ENCODE peak calls at places on chromosome 6, in five cellular contexts. U is PC-3, E is breast epithelium, F is ovary, B is IMR-90. Z is an unnamed sample.

GRCh38 chr6:37940074-37940847 is 120.7 kb downstream of the ZFAND3 start:
- DNase-seq in B (peak; percentile 75), E (no peak), F (no peak), U (no peak), Z (peak; percentile 61)

GRCh38 chr6:157952751-157953479 is 28.7 kb upstream of the SYNJ2 start:
- DNase-seq in U (peak; percentile 37), E (no peak), F (no peak), B (peak; percentile 12), Z (no peak)

GRCh38 chr6:160278786-160279310 is 20.2 kb upstream of the SLC22A2 start:
- DNase-seq in B (no peak), U (no peak), E (no peak), F (no peak), Z (no peak)

GRCh38 chr6:121436966-121437756 is 1.7 kb downstream of the GJA1 start:
- DNase-seq in U (peak; percentile 20), E (peak; percentile 68), F (peak; percentile 72), B (peak; percentile 40), Z (peak; percentile 72)

GRCh38 chr6:75171151-75171550 is 34.7 kb downstream of the COL12A1 start:
- DNase-seq in E (no peak), B (no peak), F (no peak), U (no peak), Z (peak; percentile 25)

GRCh38 chr6:126302191-126302590 is 37.7 kb upstream of the CENPW start:
- DNase-seq in B (no peak), U (peak; percentile 41), E (no peak), F (no peak), Z (no peak)

GRCh38 chr6:152146385-152146784 is 338.9 kb downstream of the ESR1 start:
- DNase-seq in E (no peak), F (no peak), U (no peak), B (peak; percentile 91), Z (peak; percentile 83)

GRCh38 chr6:36671687-36672375 is 6.7 kb upstream of the CDKN1A start:
- DNase-seq in E (no peak), B (no peak), F (no peak), U (no peak), Z (no peak)

GRCh38 chr6:5423251-5423650 is 161.9 kb downstream of the FARS2 start:
- DNase-seq in E (no peak), F (no peak), U (no peak), B (no peak), Z (no peak)

GRCh38 chr6:168326294-168327261 is 7.0 kb upstream of the DACT2 start:
- DNase-seq in U (peak; percentile 4), F (no peak), B (no peak), E (no peak), Z (peak; percentile 93)

DNA sequence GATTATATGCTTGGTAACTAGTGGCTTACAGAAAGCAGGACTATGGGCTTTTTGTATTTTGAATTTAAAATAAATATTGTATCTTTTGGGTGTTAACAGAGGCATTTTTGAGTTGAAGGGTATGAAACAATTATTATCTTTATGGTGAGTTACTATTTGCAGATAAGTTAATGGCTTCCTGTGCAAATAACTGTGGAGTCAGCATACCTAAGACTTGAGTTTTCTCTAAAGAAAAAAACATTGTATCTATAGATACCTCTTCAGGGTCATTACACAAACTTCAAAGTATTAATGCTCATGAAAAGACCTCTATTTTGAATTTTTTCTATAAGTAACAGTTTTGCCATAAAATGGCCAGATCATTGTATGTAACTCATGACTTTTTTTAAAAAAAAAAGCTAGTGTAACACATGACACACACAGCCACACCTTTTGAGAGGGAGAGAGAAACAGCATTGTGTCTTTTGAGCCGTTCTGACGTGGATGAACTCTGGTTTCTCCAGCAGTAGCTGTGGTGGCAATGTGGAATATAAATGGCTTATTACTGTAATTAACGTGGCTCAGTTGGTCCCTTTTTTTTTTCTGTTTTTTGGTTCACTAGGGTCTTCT is 36.3 kb downstream of the PLEKHG1 start:
- DNase-seq in B (no peak), U (no peak), E (no peak), F (no peak), Z (no peak)
- H3K4me3 ChIP-seq in B (no peak overlapping the region), U (no peak overlapping the region), E (no peak overlapping the region), F (no peak overlapping the region), Z (no peak overlapping the region)

GRCh38 chr6:28553986-28554881 is 28.6 kb downstream of the GPX5 start:
- DNase-seq in E (no peak), B (no peak), U (no peak), F (no peak), Z (no peak)
- H3K4me3 ChIP-seq in E (peak overlapping the region; percentile 50), B (no peak overlapping the region), U (no peak overlapping the region), F (no peak overlapping the region), Z (no peak overlapping the region)

GRCh38 chr6:72553531-72554202 is 68.2 kb upstream of the KCNQ5 start:
- DNase-seq in E (no peak), U (peak; percentile 85), F (no peak), B (peak; percentile 93), Z (peak; percentile 82)
- H3K4me3 ChIP-seq in E (no peak overlapping the region), U (peak overlapping the region; percentile 48), F (no peak overlapping the region), B (no peak overlapping the region), Z (no peak overlapping the region)

GRCh38 chr6:33017024-33017423 is 7.6 kb upstream of the HLA-DOA start:
- DNase-seq in U (no peak), F (no peak), B (no peak), E (no peak), Z (no peak)

GRCh38 chr6:33017694-33018353 is 8.4 kb upstream of the HLA-DOA start:
- DNase-seq in E (no peak), U (no peak), F (no peak), B (no peak), Z (no peak)

GRCh38 chr6:33019358-33019757 is 10.0 kb upstream of the HLA-DOA start:
- DNase-seq in U (no peak), E (no peak), F (no peak), B (no peak), Z (no peak)

GRCh38 chr6:33018418-33018817 is 9.0 kb upstream of the HLA-DOA start:
- DNase-seq in E (no peak), B (no peak), U (no peak), F (no peak), Z (no peak)

DNA sequence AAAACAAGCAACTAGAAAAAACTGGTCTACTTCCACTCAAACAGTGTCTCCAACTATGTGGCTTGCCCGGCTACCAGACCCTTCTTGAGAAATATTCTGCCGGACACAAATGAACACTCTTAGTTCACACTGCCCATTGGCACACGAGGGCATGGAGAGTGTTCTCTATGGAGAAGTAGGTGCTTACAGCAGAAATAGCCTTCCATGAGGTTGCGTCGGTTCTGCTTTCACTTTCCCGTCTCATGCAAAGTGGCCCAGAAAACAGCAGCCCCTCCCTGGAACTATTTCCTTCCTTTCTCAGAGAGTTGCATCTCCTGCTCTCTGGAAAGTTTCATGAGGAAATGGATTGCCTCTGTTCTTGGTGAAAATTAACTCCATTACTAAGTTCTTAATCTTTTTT is 9.5 kb upstream of the HLA-DOA start:
- DNase-seq in E (peak; percentile 35), B (peak; percentile 47), U (no peak), F (peak; percentile 35), Z (peak; percentile 62)
- H3K4me3 ChIP-seq in E (peak overlapping the region; percentile 45), B (peak overlapping the region; percentile 29), U (no peak overlapping the region), F (peak overlapping the region; percentile 24), Z (peak overlapping the region; percentile 45)

GRCh38 chr6:117267766-117268534 is 2.6 kb downstream of the VGLL2 start:
- DNase-seq in U (no peak), E (no peak), B (no peak), F (no peak), Z (no peak)

GRCh38 chr6:117272032-117272866 is 6.9 kb downstream of the VGLL2 start:
- DNase-seq in B (no peak), E (no peak), F (no peak), U (no peak), Z (no peak)

GRCh38 chr6:117270960-117271507 is 5.7 kb downstream of the VGLL2 start:
- DNase-seq in B (no peak), E (no peak), F (no peak), U (no peak), Z (no peak)

GRCh38 chr6:117270121-117270959 is 5.0 kb downstream of the VGLL2 start:
- DNase-seq in U (no peak), B (no peak), F (no peak), E (no peak), Z (no peak)

DNA sequence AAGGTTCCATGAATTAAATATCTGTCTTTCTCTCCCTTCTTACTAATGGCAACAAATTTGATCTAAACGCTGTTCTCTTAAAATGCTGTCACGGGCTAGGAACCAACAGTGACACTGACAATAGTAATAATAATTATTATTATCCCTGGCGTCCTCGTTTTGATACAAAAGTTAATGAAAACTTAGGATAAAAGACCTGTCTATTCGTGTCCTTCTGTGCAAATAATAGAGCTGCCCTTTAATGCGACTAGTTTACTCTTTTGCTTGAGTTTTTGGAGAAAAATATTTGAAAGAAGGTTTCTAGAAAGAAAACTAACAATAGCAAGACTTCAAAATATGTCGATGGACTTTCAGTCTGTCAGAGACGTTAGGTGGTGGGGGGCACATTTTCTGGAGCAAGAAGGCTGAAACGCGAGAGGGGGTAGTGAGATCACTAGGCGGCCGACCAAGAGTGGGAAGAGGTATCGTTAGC is 4.3 kb downstream of the VGLL2 start:
- DNase-seq in U (no peak), E (no peak), F (no peak), B (no peak), Z (no peak)
- H3K4me3 ChIP-seq in U (no peak overlapping the region), E (peak overlapping the region; percentile 54), F (no peak overlapping the region), B (no peak overlapping the region), Z (no peak overlapping the region)

DNA sequence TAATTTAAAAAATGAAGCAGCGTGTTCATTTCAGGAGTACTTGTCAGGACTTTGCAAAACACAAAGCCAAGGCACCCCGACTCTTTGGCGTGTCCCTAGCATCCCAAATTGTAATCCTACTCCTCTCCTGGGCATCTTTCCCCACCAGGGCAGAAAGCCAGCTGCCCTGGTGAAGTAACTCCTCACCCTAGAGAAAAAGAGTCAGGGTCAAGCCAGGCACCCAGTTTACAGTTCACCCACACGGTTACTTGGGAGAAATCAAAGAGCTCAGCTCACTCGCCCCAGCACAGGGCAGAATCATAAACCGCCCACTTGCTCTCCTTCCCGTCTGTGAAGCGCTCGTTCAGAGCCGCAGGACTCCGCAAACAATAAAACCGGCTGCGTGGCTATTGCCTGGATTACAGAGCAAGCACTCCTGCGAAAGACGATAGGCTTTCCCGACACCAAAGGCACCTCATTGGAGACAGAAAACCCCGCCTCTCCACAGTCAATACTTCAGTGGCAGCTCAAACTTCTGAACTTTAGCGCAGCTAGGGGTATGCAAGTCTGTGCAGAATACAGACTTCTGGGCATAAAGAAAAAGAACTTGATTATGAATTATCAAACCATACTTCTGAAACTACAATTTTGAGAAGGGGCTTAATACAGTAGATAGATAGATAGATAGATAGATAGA is 73.0 kb upstream of the NHSL1 start:
- DNase-seq in F (peak; percentile 65), U (peak; percentile 73), B (peak; percentile 91), E (peak; percentile 76), Z (peak; percentile 81)
- H3K4me3 ChIP-seq in F (peak overlapping the region; percentile 29), U (peak overlapping the region; percentile 59), B (peak overlapping the region; percentile 53), E (peak overlapping the region; percentile 63), Z (peak overlapping the region; percentile 56)

DNA sequence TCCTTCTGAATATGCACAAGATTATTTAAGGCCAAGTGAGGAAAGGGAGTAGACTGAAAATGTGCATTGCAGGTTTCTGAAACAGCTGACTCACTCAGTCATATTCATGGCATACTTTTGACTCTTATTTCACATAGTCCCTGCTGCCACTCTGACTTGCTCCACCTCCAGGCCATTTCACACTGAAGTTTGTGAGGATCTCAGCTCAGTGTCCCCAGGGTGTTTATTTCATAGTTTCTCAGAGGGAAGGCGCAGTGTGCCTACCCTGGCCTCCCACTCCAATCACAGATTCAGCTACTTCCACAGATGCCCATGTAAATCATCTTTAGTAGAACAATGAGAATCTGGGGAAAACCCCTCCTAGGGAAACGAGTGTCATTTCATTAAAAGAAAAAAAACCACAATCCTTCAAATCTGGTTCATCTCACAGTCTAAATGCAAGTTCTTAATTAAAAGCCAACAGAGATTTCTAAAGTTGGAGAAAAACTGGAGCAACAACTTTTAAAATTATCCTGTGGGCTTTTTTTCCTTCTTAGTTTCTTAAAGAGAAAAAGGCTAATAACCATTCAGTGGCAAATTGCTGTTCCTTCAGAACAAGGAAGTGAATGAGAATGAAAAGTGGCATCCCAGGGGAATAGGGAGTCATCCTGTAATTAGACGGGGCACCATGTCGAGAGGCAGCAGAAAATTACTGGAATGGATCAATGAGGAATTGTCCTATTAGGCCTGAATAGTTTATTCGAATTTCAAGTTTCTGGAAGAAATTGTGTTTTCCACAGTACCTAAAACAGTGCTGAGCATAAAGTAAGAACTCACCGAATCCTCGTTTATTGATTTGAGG is 133.6 kb downstream of the TFAP2B start:
- DNase-seq in B (no peak), U (peak; percentile 54), E (no peak), F (no peak), Z (peak; percentile 0)
- H3K4me3 ChIP-seq in B (no peak overlapping the region), U (no peak overlapping the region), E (no peak overlapping the region), F (no peak overlapping the region), Z (no peak overlapping the region)